ENCODE peak calls at places on chromosome 1, in four cellular contexts. D, H, T and R are unnamed samples.

GRCh38 chr1:182803846-182804245 is 14.3 kb downstream of the NPL start:
- DNase-seq in D (no peak), H (no peak), T (no peak), R (no peak)

GRCh38 chr1:107964397-107965111 is 426 bp downstream of the VAV3 start:
- DNase-seq in D (peak; percentile 10), H (no peak), T (peak; percentile 33), R (peak; percentile 37)

GRCh38 chr1:63821650-63822049 is 47.8 kb downstream of the ROR1 start:
- DNase-seq in D (peak; percentile 85), H (no peak), T (no peak), R (no peak)

GRCh38 chr1:23424171-23424959 is at the start of gene TCEA3:
- DNase-seq in D (no peak), H (peak; percentile 85), T (no peak), R (peak; percentile 20)

GRCh38 chr1:23473037-23473800 is 10.8 kb downstream of the ASAP3 start:
- DNase-seq in D (no peak), H (no peak), T (no peak), R (no peak)

GRCh38 chr1:234601217-234602017 is 8.6 kb downstream of the IRF2BP2 start:
- DNase-seq in D (peak; percentile 73), H (no peak), T (no peak), R (no peak)

GRCh38 chr1:177301425-177302124 is 130.8 kb downstream of the BRINP2 start:
- DNase-seq in D (no peak), H (no peak), T (no peak), R (no peak)

GRCh38 chr1:243388276-243388675 is 132.4 kb downstream of the SDCCAG8 start:
- DNase-seq in D (no peak), H (no peak), T (no peak), R (no peak)

GRCh38 chr1:172719694-172720138 is 60.8 kb downstream of the FASLG start:
- DNase-seq in D (peak; percentile 78), H (no peak), T (no peak), R (no peak)

GRCh38 chr1:3858231-3858981 is 1.1 kb downstream of the DFFB start:
- DNase-seq in D (peak; percentile 25), H (no peak), T (no peak), R (no peak)

GRCh38 chr1:45012639-45013278 is 705 bp downstream of the UROD start:
- DNase-seq in D (peak; percentile 65), H (peak; percentile 90), T (no peak), R (no peak)

GRCh38 chr1:22171951-22172715 is 29.2 kb upstream of the WNT4 start:
- DNase-seq in D (no peak), H (no peak), T (no peak), R (no peak)

GRCh38 chr1:94677714-94678113 is 136.2 kb upstream of the F3 start:
- DNase-seq in D (no peak), H (no peak), T (no peak), R (no peak)

GRCh38 chr1:21149430-21149861 is 27.3 kb downstream of the EIF4G3 start:
- DNase-seq in D (peak; percentile 72), H (no peak), T (no peak), R (no peak)

GRCh38 chr1:118333601-118334241 is 148.7 kb upstream of the SPAG17 start:
- DNase-seq in D (no peak), H (no peak), T (no peak), R (no peak)

GRCh38 chr1:15155760-15156743 is 2.5 kb downstream of the TMEM51 start:
- DNase-seq in D (peak; percentile 35), H (no peak), T (no peak), R (no peak)

GRCh38 chr1:79325126-79325525 is 318.6 kb upstream of the ADGRL4 start:
- DNase-seq in D (no peak), H (no peak), T (no peak), R (no peak)

GRCh38 chr1:204417231-204417997 is 5.8 kb upstream of the PPP1R15B start:
- DNase-seq in D (peak; percentile 93), H (peak; percentile 86), T (no peak), R (peak; percentile 51)

GRCh38 chr1:43464840-43465693 is 11.3 kb upstream of the HYI start:
- DNase-seq in D (peak; percentile 24), H (no peak), T (no peak), R (no peak)

GRCh38 chr1:47953661-47954060 is 43.5 kb downstream of the TRABD2B start:
- DNase-seq in D (no peak), H (no peak), T (no peak), R (no peak)

GRCh38 chr1:155773221-155773620 is 83.8 kb downstream of the GON4L start:
- DNase-seq in D (no peak), H (no peak), T (no peak), R (no peak)

GRCh38 chr1:153598309-153599172 is 14.4 kb downstream of the S100A16 start:
- DNase-seq in D (peak; percentile 61), H (peak; percentile 28), T (no peak), R (no peak)

GRCh38 chr1:195717651-195718050 is 890.6 kb downstream of the KCNT2 start:
- DNase-seq in D (peak; percentile 27), H (no peak), T (no peak), R (no peak)

GRCh38 chr1:35657851-35658250 is 16.5 kb upstream of the PSMB2 start:
- DNase-seq in D (no peak), H (no peak), T (no peak), R (no peak)

GRCh38 chr1:244705268-244706234 is 52.6 kb downstream of the DESI2 start:
- DNase-seq in D (no peak), H (no peak), T (no peak), R (no peak)

GRCh38 chr1:91791103-91791502 is 94.8 kb downstream of the TGFBR3 start:
- DNase-seq in D (no peak), H (no peak), T (no peak), R (no peak)

GRCh38 chr1:48066951-48067350 is 69.8 kb upstream of the TRABD2B start:
- DNase-seq in D (no peak), H (no peak), T (no peak), R (no peak)

GRCh38 chr1:172874950-172875349 is 175.8 kb downstream of the TNFSF18 start:
- DNase-seq in D (no peak), H (no peak), T (no peak), R (no peak)

GRCh38 chr1:183887826-183888819 is 83.2 kb downstream of the RGL1 start:
- DNase-seq in D (no peak), H (no peak), T (no peak), R (no peak)

GRCh38 chr1:56477164-56478111 is 101.9 kb downstream of the PLPP3 start:
- DNase-seq in D (peak; percentile 60), H (peak; percentile 87), T (peak; percentile 24), R (no peak)

GRCh38 chr1:162055062-162055461 is 14.4 kb upstream of the NOS1AP start:
- DNase-seq in D (peak; percentile 85), H (no peak), T (no peak), R (no peak)

GRCh38 chr1:151568626-151569088 is 28.5 kb downstream of the TUFT1 start:
- DNase-seq in D (no peak), H (no peak), T (no peak), R (no peak)

GRCh38 chr1:245234217-245235120 is 79.7 kb downstream of the KIF26B start:
- DNase-seq in D (no peak), H (no peak), T (no peak), R (no peak)

GRCh38 chr1:169741666-169742394 is 8.0 kb upstream of the SELE start:
- DNase-seq in D (peak; percentile 67), H (no peak), T (no peak), R (no peak)

GRCh38 chr1:244106837-244107491 is 55.9 kb downstream of the ZBTB18 start:
- DNase-seq in D (no peak), H (no peak), T (no peak), R (no peak)

GRCh38 chr1:185156321-185156853 is 366 bp downstream of the TRMT1L start:
- DNase-seq in D (peak; percentile 23), H (no peak), T (no peak), R (no peak)

GRCh38 chr1:76835203-76835602 is 32.1 kb upstream of the ST6GALNAC5 start:
- DNase-seq in D (no peak), H (no peak), T (no peak), R (no peak)

GRCh38 chr1:175521265-175522040 is 221.9 kb downstream of the TNR start:
- DNase-seq in D (no peak), H (no peak), T (no peak), R (no peak)

DNA sequence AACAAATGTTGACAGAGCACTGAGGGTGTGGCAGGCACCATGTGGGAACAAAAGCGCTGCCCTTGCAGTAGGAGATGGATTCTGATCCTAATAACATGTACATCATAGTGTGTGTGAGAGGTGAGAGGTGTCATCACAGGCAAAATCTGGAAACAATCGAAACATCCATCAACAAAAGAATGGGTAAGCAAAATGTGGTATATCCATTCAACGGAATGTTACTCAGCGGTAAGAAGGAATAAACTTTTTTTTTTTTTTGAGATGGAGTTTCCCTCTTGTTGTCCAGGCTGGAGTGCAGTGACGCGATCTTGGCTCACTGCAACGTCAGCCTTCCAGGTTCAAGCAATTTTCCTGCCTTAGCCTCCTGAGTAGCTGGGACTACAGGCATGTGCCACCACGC is 112.3 kb downstream of the ACTL8 start:
- DNase-seq in D (no peak), H (no peak), T (no peak), R (no peak)
- TF ChIP-seq CTCF in D (no peak), H (no peak), T (no peak), R (no peak)

DNA sequence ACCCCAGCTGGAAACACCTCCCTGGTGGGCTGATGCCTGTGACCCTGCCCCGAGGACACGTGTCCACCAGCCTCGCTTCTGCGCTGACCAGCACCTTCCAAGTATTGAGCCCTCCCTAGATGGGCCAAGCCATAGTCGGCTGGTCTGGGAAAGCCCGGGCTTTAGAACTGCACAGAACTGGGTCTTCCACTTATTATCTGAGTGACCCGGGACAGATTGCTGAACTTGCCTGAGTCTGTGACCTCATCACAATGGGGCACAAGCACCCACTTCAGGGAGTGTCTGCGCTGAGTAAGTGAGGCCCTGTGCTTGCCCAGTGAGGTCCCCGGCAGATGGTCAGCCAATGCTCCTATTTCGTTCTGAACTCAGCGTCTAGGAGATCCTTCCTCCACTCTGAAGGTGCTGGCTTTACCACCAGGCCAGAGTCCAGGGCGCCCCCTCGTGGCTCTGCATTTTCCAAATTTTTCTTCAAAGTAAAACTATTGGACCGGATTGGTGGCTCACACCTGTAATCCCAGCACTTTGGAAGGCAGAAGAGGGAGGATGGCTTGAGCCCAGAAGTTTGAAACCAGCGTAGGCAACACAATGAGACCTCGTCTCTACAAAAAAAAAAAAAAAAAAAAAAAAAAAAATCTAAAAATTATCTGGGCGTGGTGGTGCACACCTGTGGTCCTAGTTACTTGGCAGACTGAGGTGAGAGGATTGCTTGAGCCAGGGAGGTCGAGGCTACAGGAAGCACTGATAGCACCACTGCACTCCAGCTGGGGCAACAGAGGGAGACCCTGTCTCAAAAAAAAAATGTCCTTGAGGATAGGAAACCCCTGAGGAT is 61.8 kb downstream of the FCRL5 start:
- DNase-seq in D (peak; percentile 63), H (no peak), T (peak; percentile 76), R (peak; percentile 71)
- TF ChIP-seq CTCF in D (peak; percentile 65), H (peak; percentile 35), T (peak; percentile 85), R (peak; percentile 72)

GRCh38 chr1:31458287-31458896 is 45.4 kb downstream of the SERINC2 start:
- DNase-seq in D (no peak), H (no peak), T (no peak), R (no peak)

GRCh38 chr1:31460027-31460426 is 47.0 kb downstream of the SERINC2 start:
- DNase-seq in D (peak; percentile 42), H (no peak), T (no peak), R (no peak)
- TF ChIP-seq CTCF in D (peak; percentile 16), H (no peak), T (peak; percentile 8), R (no peak)

DNA sequence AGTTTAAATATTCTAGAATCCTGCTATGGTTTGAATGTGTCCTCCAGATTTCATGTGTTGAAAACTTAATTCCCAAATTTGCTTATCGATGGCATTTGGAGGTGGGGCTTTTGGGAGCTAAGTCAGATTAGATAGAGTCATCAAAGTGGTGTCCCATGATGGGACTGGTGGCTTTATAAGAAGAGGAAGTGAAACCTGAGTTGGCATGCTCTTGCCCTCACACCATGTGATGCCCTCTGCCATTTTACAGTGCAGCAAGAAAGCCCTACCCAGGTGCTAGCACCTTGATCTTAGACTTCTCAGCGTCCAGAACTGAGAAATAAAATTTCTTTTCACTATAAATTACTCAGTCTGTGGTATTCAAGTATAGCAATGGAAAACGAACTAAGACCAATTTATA is 111.3 kb downstream of the TGFB2 start:
- DNase-seq in D (no peak), H (no peak), T (no peak), R (no peak)
- TF ChIP-seq CTCF in D (no peak), H (no peak), T (no peak), R (no peak)